ENCODE peak calls at places on chromosome 3, in seven cellular contexts. N, Q, T, R, D, F and U are unnamed samples.

GRCh38 chr3:120419797-120420196 is 31.0 kb downstream of the FSTL1 start:
- DNase-seq in T (no peak), N (peak), R (no peak), Q (no peak), F (no peak), D (no peak), U (no peak)

GRCh38 chr3:42118762-42119361 is 27.7 kb downstream of the TRAK1 start:
- DNase-seq in R (peak), T (peak), D (no peak), N (peak), Q (peak), F (no peak), U (no peak)

GRCh38 chr3:107938128-107938527 is 152.7 kb downstream of the CD47 start:
- DNase-seq in R (peak), T (peak), Q (peak), D (no peak), N (peak), F (no peak), U (no peak)

GRCh38 chr3:57983734-57984518 is 24.3 kb upstream of the FLNB start:
- DNase-seq in Q (no peak), F (peak), R (peak), D (no peak), N (peak), T (peak), U (peak)

GRCh38 chr3:142724682-142725351 is 983 bp downstream of the TRPC1 start:
- DNase-seq in Q (peak), F (peak), R (peak), N (peak), T (peak), D (no peak), U (peak)

GRCh38 chr3:23832523-23832922 is 26.8 kb downstream of the UBE2E1 start:
- DNase-seq in F (no peak), D (no peak), N (no peak), R (no peak), Q (no peak), T (no peak), U (no peak)

GRCh38 chr3:37712918-37713819 is 148.5 kb upstream of the CTDSPL start:
- DNase-seq in T (no peak), R (peak), N (peak), F (no peak), Q (peak), D (no peak), U (no peak)

GRCh38 chr3:190326361-190326760 is 4.1 kb upstream of the CLDN1 start:
- DNase-seq in D (no peak), F (no peak), R (peak), Q (peak), T (no peak), N (no peak), U (no peak)

GRCh38 chr3:186110975-186111974 is 2.4 kb upstream of the ETV5 start:
- DNase-seq in T (no peak), D (no peak), R (no peak), N (no peak), Q (peak), F (no peak), U (no peak)

GRCh38 chr3:196600359-196600758 is 31.9 kb downstream of the FBXO45 start:
- DNase-seq in Q (no peak), N (no peak), D (no peak), F (no peak), T (no peak), R (no peak), U (no peak)

GRCh38 chr3:53134631-53135232 is 4.5 kb upstream of the RFT1 start:
- DNase-seq in T (peak), Q (peak), R (peak), D (peak), F (peak), N (peak), U (no peak)

GRCh38 chr3:1092771-1093170 is at the start of gene CNTN6:
- DNase-seq in F (no peak), R (no peak), D (no peak), T (no peak), Q (no peak), N (peak), U (no peak)

GRCh38 chr3:43883729-43884396 is 193.1 kb downstream of the ABHD5 start:
- DNase-seq in D (no peak), T (no peak), Q (no peak), F (no peak), N (no peak), R (no peak), U (no peak)

GRCh38 chr3:127074900-127075360 is 92.0 kb downstream of the PLXNA1 start:
- DNase-seq in N (peak), F (no peak), D (no peak), Q (peak), R (peak), T (no peak), U (no peak)

GRCh38 chr3:119013951-119014350 is 20.7 kb downstream of the IGSF11 start:
- DNase-seq in Q (no peak), R (no peak), T (no peak), N (no peak), D (no peak), F (no peak), U (no peak)

GRCh38 chr3:131350506-131350905 is 31.1 kb upstream of the NUDT16 start:
- DNase-seq in F (no peak), R (peak), T (no peak), D (no peak), Q (no peak), N (peak), U (no peak)

GRCh38 chr3:125165189-125165947 is 47.2 kb downstream of the SLC12A8 start:
- DNase-seq in Q (peak), N (peak), D (no peak), T (no peak), F (no peak), R (peak), U (no peak)

GRCh38 chr3:51637941-51638471 is 33.0 kb upstream of the TEX264 start:
- DNase-seq in Q (peak), D (no peak), R (peak), F (no peak), T (peak), N (peak), U (no peak)

GRCh38 chr3:136989781-136990524 is 32.2 kb downstream of the IL20RB start:
- DNase-seq in D (no peak), F (no peak), R (no peak), N (no peak), T (no peak), Q (no peak), U (no peak)

GRCh38 chr3:197286678-197287077 is 11.7 kb downstream of the DLG1 start:
- DNase-seq in T (no peak), R (no peak), D (no peak), Q (no peak), F (no peak), N (no peak), U (no peak)